ENCODE peak calls at places on chromosome 21, in five cellular contexts. D is tibial nerve, A is lower lobe of right lung, O is small intestine, B is left lung. Y is an unnamed sample. For H3K4me1, the result is how much of the 10 kb centered on the place peaks cover.

GRCh38 chr21:36454079-36454478 is 25.8 kb downstream of the CLDN14 start:
- DNase-seq in D (no peak), A (no peak), O (no peak), B (no peak), Y (no peak)

GRCh38 chr21:41562101-41563000 is 54.4 kb upstream of the TMPRSS2 start:
- DNase-seq in D (no peak), A (peak), O (peak), B (peak), Y (no peak)

GRCh38 chr21:27190601-27191000 is 223.7 kb upstream of the ADAMTS5 start:
- DNase-seq in D (peak), A (no peak), O (no peak), B (peak), Y (peak)

GRCh38 chr21:44917446-44918106 is 3.1 kb downstream of the ITGB2 start:
- DNase-seq in D (no peak), A (peak), O (no peak), B (no peak), Y (no peak)

GRCh38 chr21:10463156-10463555 is 58.2 kb upstream of the TPTE start:
- DNase-seq in D (no peak), A (no peak), O (no peak), B (no peak), Y (no peak)

GRCh38 chr21:17118638-17119384 is 394.0 kb upstream of the CXADR start:
- DNase-seq in D (no peak), A (no peak), O (no peak), B (no peak), Y (no peak)

GRCh38 chr21:41894922-41895557 is 15.9 kb upstream of the PRDM15 start:
- DNase-seq in D (no peak), A (no peak), O (no peak), B (no peak), Y (no peak)

GRCh38 chr21:40516336-40516735 is 330.6 kb downstream of the DSCAM start:
- DNase-seq in D (peak), A (no peak), O (no peak), B (no peak), Y (no peak)

GRCh38 chr21:38956006-38956405 is 150.3 kb downstream of the ETS2 start:
- DNase-seq in D (no peak), A (no peak), O (no peak), B (no peak), Y (no peak)

GRCh38 chr21:43961382-43961909 is 50.7 kb upstream of the TRAPPC10 start:
- DNase-seq in D (no peak), A (no peak), O (no peak), B (no peak), Y (no peak)

GRCh38 chr21:42513151-42513984 is at the start of gene SLC37A1:
- DNase-seq in D (no peak), A (peak), O (peak), B (no peak), Y (no peak)

GRCh38 chr21:43778469-43779335 is 2.6 kb upstream of the CSTB start:
- DNase-seq in D (no peak), A (no peak), O (no peak), B (peak), Y (no peak)

GRCh38 chr21:28454978-28455600 is 537.6 kb downstream of the LTN1 start:
- DNase-seq in D (no peak), A (no peak), O (no peak), B (no peak), Y (no peak)

GRCh38 chr21:32889596-32889995 is 118.0 kb upstream of the PAXBP1 start:
- DNase-seq in D (no peak), A (no peak), O (no peak), B (no peak), Y (peak)

GRCh38 chr21:37525810-37526209 is 159.2 kb downstream of the DYRK1A start:
- DNase-seq in D (no peak), A (no peak), O (no peak), B (no peak), Y (no peak)

GRCh38 chr21:43600642-43601397 is 58.5 kb downstream of the HSF2BP start:
- DNase-seq in D (no peak), A (no peak), O (no peak), B (no peak), Y (peak)

GRCh38 chr21:39452965-39453332 is 1.2 kb downstream of the SH3BGR start:
- DNase-seq in D (no peak), A (no peak), O (no peak), B (no peak), Y (no peak)

GRCh38 chr21:41836166-41837015 is 42.8 kb downstream of the PRDM15 start:
- DNase-seq in D (no peak), A (no peak), O (no peak), B (peak), Y (no peak)

GRCh38 chr21:33025106-33025470 is 647 bp upstream of the OLIG2 start:
- DNase-seq in D (no peak), A (no peak), O (no peak), B (no peak), Y (no peak)

GRCh38 chr21:46366091-46366490 is 42.1 kb downstream of the PCNT start:
- DNase-seq in D (no peak), A (no peak), O (no peak), B (no peak), Y (no peak)

GRCh38 chr21:46366561-46366960 is 42.6 kb downstream of the PCNT start:
- DNase-seq in D (no peak), A (no peak), O (no peak), B (no peak), Y (no peak)

GRCh38 chr21:46361937-46362336 is 38.0 kb downstream of the PCNT start:
- DNase-seq in D (no peak), A (no peak), O (no peak), B (no peak), Y (no peak)

GRCh38 chr21:46362946-46363345 is 39.0 kb downstream of the PCNT start:
- DNase-seq in D (no peak), A (no peak), O (no peak), B (no peak), Y (no peak)

DNA sequence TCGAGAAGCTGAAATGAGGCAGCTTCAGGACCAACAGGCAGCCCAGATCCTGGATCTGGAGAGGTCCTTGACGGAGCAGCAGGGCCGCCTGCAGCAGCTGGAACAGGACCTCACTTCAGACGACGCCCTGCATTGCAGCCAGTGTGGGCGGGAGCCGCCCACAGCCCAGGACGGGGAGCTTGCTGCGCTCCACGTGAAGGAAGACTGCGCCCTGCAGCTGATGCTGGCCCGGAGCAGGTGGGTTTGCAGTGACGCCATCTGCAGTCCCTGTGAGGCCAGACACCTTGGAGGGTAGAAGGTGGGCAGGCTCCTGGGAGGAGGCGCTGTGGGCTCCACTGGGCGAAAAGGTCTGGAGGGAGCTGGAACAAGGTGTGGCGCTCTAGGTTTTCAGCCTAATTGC is 39.7 kb downstream of the PCNT start:
- DNase-seq in D (no peak), A (no peak), O (no peak), B (no peak), Y (no peak)
- H3K4me1 ChIP-seq in D (under half), A (under half), O (under half), B (under half), Y (under half)

GRCh38 chr21:34200288-34200905 is 127.0 kb downstream of the MRPS6 start:
- DNase-seq in D (no peak), A (no peak), O (no peak), B (no peak), Y (no peak)

GRCh38 chr21:34201441-34201838 is 128.1 kb downstream of the MRPS6 start:
- DNase-seq in D (no peak), A (no peak), O (no peak), B (no peak), Y (no peak)

GRCh38 chr21:34202553-34203332 is 129.4 kb downstream of the MRPS6 start:
- DNase-seq in D (no peak), A (peak), O (no peak), B (no peak), Y (peak)

GRCh38 chr21:34199121-34199910 is 125.9 kb downstream of the MRPS6 start:
- DNase-seq in D (no peak), A (no peak), O (no peak), B (no peak), Y (no peak)

DNA sequence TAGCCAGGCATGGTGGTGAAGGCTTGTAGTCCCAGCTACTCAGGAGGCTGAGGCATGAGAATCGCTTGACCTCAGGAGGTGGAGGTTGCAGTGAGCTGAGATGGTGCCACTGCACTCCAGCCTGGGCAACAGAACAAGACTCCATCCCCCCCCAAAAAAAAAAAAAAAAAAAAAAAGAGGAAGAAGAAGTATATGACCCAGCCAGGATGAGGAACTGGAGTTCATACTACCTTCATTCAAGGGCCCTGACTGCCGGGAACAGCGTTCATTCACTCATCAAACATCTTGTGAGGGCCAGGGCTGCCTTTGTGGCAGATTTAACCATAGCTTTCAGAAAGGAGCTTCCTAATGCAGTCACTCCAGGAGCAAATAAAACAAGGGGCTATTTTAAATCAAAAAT is 127.6 kb downstream of the MRPS6 start:
- DNase-seq in D (no peak), A (no peak), O (no peak), B (no peak), Y (no peak)
- H3K4me1 ChIP-seq in D (under half), A (under half), O (under half), B (under half), Y (under half)

GRCh38 chr21:31162079-31162699 is 123.9 kb upstream of the KRTAP19-8 start:
- DNase-seq in D (no peak), A (no peak), O (no peak), B (no peak), Y (no peak)
- H3K4me1 ChIP-seq in D (under half), A (under half), O (under half), B (under half), Y (under half)

DNA sequence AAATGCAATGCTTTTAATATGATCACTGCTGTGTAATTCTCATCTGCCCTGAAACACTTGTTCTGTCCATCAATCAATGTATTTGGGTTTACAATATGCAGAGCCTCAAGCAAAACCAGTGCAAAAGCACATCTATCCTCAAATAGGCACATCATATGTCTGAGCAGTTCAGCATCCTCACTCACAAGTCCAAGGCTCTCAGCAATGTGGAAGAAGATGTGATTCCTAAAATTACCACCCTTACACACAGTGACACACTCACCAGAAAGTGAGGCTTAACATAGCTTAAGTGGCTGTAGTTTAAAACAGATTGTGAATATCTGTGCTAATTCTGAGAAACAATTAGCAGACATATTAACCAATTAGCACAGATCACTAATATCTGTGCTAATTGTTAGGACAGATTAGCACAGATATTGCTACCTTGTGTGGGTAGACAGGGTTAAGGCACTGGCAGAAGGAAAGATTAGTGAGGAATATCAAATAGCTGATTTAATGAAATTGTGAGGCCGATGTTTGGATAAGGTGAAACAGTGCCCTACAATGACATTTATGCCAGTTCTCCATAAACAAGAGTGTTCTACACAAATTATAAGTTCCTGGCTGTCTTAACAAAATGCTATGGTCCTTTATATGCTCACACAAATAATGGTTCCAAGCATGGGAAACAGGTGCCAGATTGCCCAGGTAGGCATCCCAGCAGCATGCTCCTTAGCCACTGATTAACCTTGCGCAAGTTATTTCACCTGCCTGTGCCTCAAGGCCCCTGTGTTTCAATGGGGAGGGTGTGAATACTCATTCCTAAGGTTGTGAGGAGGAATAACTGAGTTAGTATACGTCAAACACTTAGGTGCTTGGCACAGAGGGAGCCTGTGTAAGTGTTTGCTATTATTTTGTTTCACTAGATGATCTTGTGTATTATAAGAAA is 41.7 kb downstream of the MRPL39 start:
- DNase-seq in D (no peak), A (no peak), O (no peak), B (no peak), Y (no peak)
- H3K4me1 ChIP-seq in D (under half), A (under half), O (under half), B (under half), Y (under half)

DNA sequence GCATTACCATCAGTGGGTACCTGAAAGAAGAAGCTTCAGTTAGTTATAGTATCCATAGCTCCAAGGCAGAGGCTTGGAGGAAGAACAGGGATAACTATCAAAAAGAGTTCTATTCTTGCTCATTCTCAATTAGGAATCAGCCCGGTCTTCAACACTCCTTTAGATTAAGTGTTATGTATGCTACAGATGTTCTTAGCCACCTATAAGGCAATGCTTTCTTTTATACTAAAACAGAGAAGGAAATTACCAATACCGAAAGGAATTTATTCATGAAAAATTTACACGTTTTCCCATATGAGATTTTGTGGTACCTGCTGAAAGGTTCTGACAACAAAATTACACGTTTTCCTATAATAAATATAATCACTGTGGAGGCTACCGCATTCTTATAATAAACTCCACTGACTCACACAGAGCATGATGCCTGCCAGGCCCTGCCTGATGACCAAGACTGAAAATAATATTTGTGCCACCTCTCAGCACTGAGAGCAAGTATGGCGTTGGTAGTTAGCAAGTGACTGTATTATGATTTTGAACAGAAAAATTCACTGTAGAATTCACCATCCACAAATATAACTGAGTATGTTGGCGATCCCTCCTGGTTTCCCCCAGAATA is 58.3 kb downstream of the APP start:
- DNase-seq in D (no peak), A (no peak), O (no peak), B (no peak), Y (no peak)
- H3K4me1 ChIP-seq in D (under half), A (under half), O (under half), B (under half), Y (under half)

GRCh38 chr21:14752006-14752909 is 206.1 kb upstream of the SAMSN1 start:
- DNase-seq in D (no peak), A (no peak), O (no peak), B (no peak), Y (no peak)
- H3K4me1 ChIP-seq in D (under half), A (under half), O (under half), B (under half), Y (under half)

GRCh38 chr21:29529139-29529538 is 230.4 kb downstream of the BACH1 start:
- DNase-seq in D (no peak), A (no peak), O (no peak), B (no peak), Y (no peak)

GRCh38 chr21:29523646-29524045 is 224.9 kb downstream of the BACH1 start:
- DNase-seq in D (peak), A (no peak), O (no peak), B (no peak), Y (no peak)

GRCh38 chr21:29521872-29522271 is 223.2 kb downstream of the BACH1 start:
- DNase-seq in D (no peak), A (no peak), O (no peak), B (no peak), Y (peak)

GRCh38 chr21:29524055-29524454 is 225.3 kb downstream of the BACH1 start:
- DNase-seq in D (no peak), A (no peak), O (no peak), B (no peak), Y (no peak)

DNA sequence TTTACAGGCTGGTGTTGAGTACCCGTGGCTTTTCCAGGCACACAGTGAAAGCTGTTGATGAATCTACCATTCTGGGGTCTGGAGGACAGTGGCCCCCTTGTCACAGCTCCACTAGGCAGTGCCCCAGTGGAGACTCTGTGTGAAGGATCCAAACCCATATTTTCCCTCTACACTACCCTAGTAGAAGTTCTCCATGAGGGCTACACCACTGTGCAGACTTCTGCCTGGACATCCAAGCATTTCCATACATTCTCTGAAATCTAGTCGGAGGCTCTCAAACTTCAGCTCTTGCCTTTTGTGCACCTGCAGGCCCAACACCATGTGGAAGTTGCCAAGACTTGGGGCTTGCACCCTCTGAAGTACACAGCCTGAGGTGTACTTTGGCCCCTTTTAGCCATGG is 227.8 kb downstream of the BACH1 start:
- DNase-seq in D (no peak), A (no peak), O (no peak), B (no peak), Y (no peak)
- H3K4me1 ChIP-seq in D (under half), A (under half), O (under half), B (under half), Y (under half)